ENCODE peak calls at places on chromosomes 2 and 18, in eight cellular contexts. One of them, this sample, is unnamed. For H3K9me3, the result is how much of the 10 kb centered on the place peaks cover.

GRCh38 chr2:285506-285905 is 2.4 kb downstream of the ALKAL2 start:
- DNase-seq in naive thymus-derived CD4-positive, alpha-beta T cell: no peak
- DNase-seq in tibial nerve: no peak
- DNase-seq in endothelial cell of umbilical vein: no peak
- DNase-seq in HAP-1: no peak
- DNase-seq in SJSA1: peak
- DNase-seq in psoas muscle: no peak
- DNase-seq in heart left ventricle: no peak
- DNase-seq in this sample: no peak

GRCh38 chr2:173814306-173814705 is 150.9 kb downstream of the SP3 start:
- DNase-seq in psoas muscle: no peak
- DNase-seq in tibial nerve: no peak
- DNase-seq in heart left ventricle: no peak
- DNase-seq in SJSA1: no peak
- DNase-seq in naive thymus-derived CD4-positive, alpha-beta T cell: no peak
- DNase-seq in HAP-1: no peak
- DNase-seq in endothelial cell of umbilical vein: no peak
- DNase-seq in this sample: no peak

GRCh38 chr18:45320724-45321123 is 294.6 kb upstream of the SLC14A2 start:
- DNase-seq in psoas muscle: no peak
- DNase-seq in SJSA1: no peak
- DNase-seq in tibial nerve: peak
- DNase-seq in HAP-1: no peak
- DNase-seq in heart left ventricle: no peak
- DNase-seq in naive thymus-derived CD4-positive, alpha-beta T cell: no peak
- DNase-seq in endothelial cell of umbilical vein: no peak
- DNase-seq in this sample: no peak

GRCh38 chr2:196481323-196481695 is 158.2 kb upstream of the CCDC150 start:
- DNase-seq in SJSA1: no peak
- DNase-seq in psoas muscle: no peak
- DNase-seq in tibial nerve: no peak
- DNase-seq in HAP-1: no peak
- DNase-seq in heart left ventricle: no peak
- DNase-seq in naive thymus-derived CD4-positive, alpha-beta T cell: no peak
- DNase-seq in endothelial cell of umbilical vein: no peak
- DNase-seq in this sample: peak

GRCh38 chr18:79682896-79683625 is 3.5 kb downstream of the CTDP1 start:
- DNase-seq in endothelial cell of umbilical vein: no peak
- DNase-seq in tibial nerve: no peak
- DNase-seq in SJSA1: no peak
- DNase-seq in naive thymus-derived CD4-positive, alpha-beta T cell: peak
- DNase-seq in HAP-1: no peak
- DNase-seq in psoas muscle: no peak
- DNase-seq in heart left ventricle: no peak
- DNase-seq in this sample: no peak

GRCh38 chr18:2431836-2432235 is 139.5 kb downstream of the METTL4 start:
- DNase-seq in tibial nerve: no peak
- DNase-seq in naive thymus-derived CD4-positive, alpha-beta T cell: no peak
- DNase-seq in psoas muscle: no peak
- DNase-seq in endothelial cell of umbilical vein: no peak
- DNase-seq in SJSA1: peak
- DNase-seq in heart left ventricle: no peak
- DNase-seq in HAP-1: no peak
- DNase-seq in this sample: no peak

GRCh38 chr2:172208881-172209325 is 106.2 kb upstream of the DLX2 start:
- DNase-seq in psoas muscle: no peak
- DNase-seq in tibial nerve: no peak
- DNase-seq in endothelial cell of umbilical vein: peak
- DNase-seq in HAP-1: no peak
- DNase-seq in heart left ventricle: no peak
- DNase-seq in SJSA1: no peak
- DNase-seq in naive thymus-derived CD4-positive, alpha-beta T cell: no peak
- DNase-seq in this sample: no peak

GRCh38 chr2:23430263-23430662 is 45.3 kb downstream of the KLHL29 start:
- DNase-seq in heart left ventricle: peak
- DNase-seq in SJSA1: peak
- DNase-seq in HAP-1: no peak
- DNase-seq in endothelial cell of umbilical vein: no peak
- DNase-seq in psoas muscle: no peak
- DNase-seq in tibial nerve: no peak
- DNase-seq in naive thymus-derived CD4-positive, alpha-beta T cell: no peak
- DNase-seq in this sample: peak

GRCh38 chr18:31711365-31712035 is 27.1 kb upstream of the B4GALT6 start:
- DNase-seq in endothelial cell of umbilical vein: no peak
- DNase-seq in HAP-1: no peak
- DNase-seq in psoas muscle: no peak
- DNase-seq in tibial nerve: no peak
- DNase-seq in naive thymus-derived CD4-positive, alpha-beta T cell: no peak
- DNase-seq in SJSA1: no peak
- DNase-seq in heart left ventricle: no peak
- DNase-seq in this sample: no peak

GRCh38 chr2:119366161-119366648 is 429 bp downstream of the C2orf76 start:
- DNase-seq in HAP-1: no peak
- DNase-seq in tibial nerve: no peak
- DNase-seq in SJSA1: no peak
- DNase-seq in heart left ventricle: no peak
- DNase-seq in endothelial cell of umbilical vein: no peak
- DNase-seq in naive thymus-derived CD4-positive, alpha-beta T cell: no peak
- DNase-seq in psoas muscle: no peak
- DNase-seq in this sample: no peak

GRCh38 chr2:194383404-194383803 is 1273.6 kb upstream of the SLC39A10 start:
- DNase-seq in heart left ventricle: no peak
- DNase-seq in psoas muscle: no peak
- DNase-seq in naive thymus-derived CD4-positive, alpha-beta T cell: no peak
- DNase-seq in SJSA1: peak
- DNase-seq in endothelial cell of umbilical vein: no peak
- DNase-seq in HAP-1: no peak
- DNase-seq in tibial nerve: no peak
- DNase-seq in this sample: peak
- H3K9me3 ChIP-seq in heart left ventricle: under half
- H3K9me3 ChIP-seq in psoas muscle: under half
- H3K9me3 ChIP-seq in naive thymus-derived CD4-positive, alpha-beta T cell: under half
- H3K9me3 ChIP-seq in SJSA1: under half
- H3K9me3 ChIP-seq in endothelial cell of umbilical vein: under half
- H3K9me3 ChIP-seq in HAP-1: under half
- H3K9me3 ChIP-seq in tibial nerve: under half
- H3K9me3 ChIP-seq in this sample: under half

DNA sequence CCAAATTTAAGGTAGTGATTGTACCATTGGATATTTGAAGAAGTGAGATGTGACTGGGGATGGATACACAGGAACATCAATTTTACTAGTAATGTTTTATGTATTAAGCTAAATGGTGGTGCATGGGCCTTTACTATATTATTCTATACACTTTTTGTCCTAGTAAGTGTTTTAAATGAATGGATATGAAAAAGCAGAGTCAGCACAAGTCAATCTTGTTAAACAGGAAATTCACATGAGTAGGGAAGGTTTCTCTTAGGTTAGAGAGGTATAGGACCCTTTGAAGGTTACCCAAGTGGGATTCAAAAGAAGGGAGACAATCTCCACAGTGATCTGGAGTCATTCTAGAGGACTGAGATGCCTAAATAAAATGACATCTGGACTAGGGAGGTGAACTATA is 71.8 kb upstream of the NCKAP5 start:
- DNase-seq in tibial nerve: no peak
- DNase-seq in endothelial cell of umbilical vein: no peak
- DNase-seq in SJSA1: no peak
- DNase-seq in psoas muscle: no peak
- DNase-seq in naive thymus-derived CD4-positive, alpha-beta T cell: no peak
- DNase-seq in heart left ventricle: no peak
- DNase-seq in HAP-1: no peak
- DNase-seq in this sample: no peak
- H3K4me3 ChIP-seq in tibial nerve: no peak
- H3K4me3 ChIP-seq in endothelial cell of umbilical vein: no peak
- H3K4me3 ChIP-seq in SJSA1: no peak
- H3K4me3 ChIP-seq in psoas muscle: no peak
- H3K4me3 ChIP-seq in naive thymus-derived CD4-positive, alpha-beta T cell: no peak
- H3K4me3 ChIP-seq in heart left ventricle: no peak
- H3K4me3 ChIP-seq in HAP-1: no peak
- H3K4me3 ChIP-seq in this sample: no peak

GRCh38 chr2:20994130-20994529 is 49.7 kb downstream of the APOB start:
- DNase-seq in naive thymus-derived CD4-positive, alpha-beta T cell: no peak
- DNase-seq in heart left ventricle: no peak
- DNase-seq in tibial nerve: no peak
- DNase-seq in endothelial cell of umbilical vein: no peak
- DNase-seq in SJSA1: no peak
- DNase-seq in psoas muscle: no peak
- DNase-seq in HAP-1: no peak
- DNase-seq in this sample: no peak
- H3K9me3 ChIP-seq in naive thymus-derived CD4-positive, alpha-beta T cell: under half
- H3K9me3 ChIP-seq in heart left ventricle: under half
- H3K9me3 ChIP-seq in tibial nerve: under half
- H3K9me3 ChIP-seq in endothelial cell of umbilical vein: under half
- H3K9me3 ChIP-seq in SJSA1: under half
- H3K9me3 ChIP-seq in psoas muscle: under half
- H3K9me3 ChIP-seq in HAP-1: under half
- H3K9me3 ChIP-seq in this sample: under half

DNA sequence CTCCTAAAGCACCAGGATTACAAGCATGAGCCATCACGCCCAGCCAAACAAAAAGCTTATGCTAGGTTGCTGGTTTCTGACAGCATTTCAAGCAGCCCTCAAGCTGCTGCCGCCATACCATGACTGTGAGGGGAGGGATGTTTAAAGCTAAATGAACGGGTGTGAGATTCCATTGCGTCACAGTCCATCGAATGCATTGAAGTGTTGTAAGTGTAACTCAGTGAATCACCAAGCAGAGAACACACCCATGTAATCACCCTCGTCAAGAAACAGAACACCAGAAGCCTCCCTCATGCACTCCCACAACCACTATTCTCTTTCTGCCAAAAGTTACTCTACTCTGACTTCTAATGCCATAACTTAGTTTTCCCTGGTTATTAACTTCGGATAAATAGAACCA is 32.8 kb upstream of the MC5R start:
- DNase-seq in HAP-1: no peak
- DNase-seq in SJSA1: no peak
- DNase-seq in naive thymus-derived CD4-positive, alpha-beta T cell: no peak
- DNase-seq in heart left ventricle: no peak
- DNase-seq in tibial nerve: no peak
- DNase-seq in endothelial cell of umbilical vein: no peak
- DNase-seq in psoas muscle: no peak
- DNase-seq in this sample: no peak
- H3K4me3 ChIP-seq in HAP-1: no peak
- H3K4me3 ChIP-seq in SJSA1: no peak
- H3K4me3 ChIP-seq in naive thymus-derived CD4-positive, alpha-beta T cell: no peak
- H3K4me3 ChIP-seq in heart left ventricle: no peak
- H3K4me3 ChIP-seq in tibial nerve: no peak
- H3K4me3 ChIP-seq in endothelial cell of umbilical vein: no peak
- H3K4me3 ChIP-seq in psoas muscle: no peak
- H3K4me3 ChIP-seq in this sample: no peak

GRCh38 chr2:158968396-158969161 is at the start of gene TANC1:
- DNase-seq in heart left ventricle: peak
- DNase-seq in tibial nerve: peak
- DNase-seq in endothelial cell of umbilical vein: peak
- DNase-seq in psoas muscle: peak
- DNase-seq in SJSA1: peak
- DNase-seq in HAP-1: peak
- DNase-seq in naive thymus-derived CD4-positive, alpha-beta T cell: peak
- DNase-seq in this sample: peak

GRCh38 chr2:158965731-158966130 is 2.7 kb upstream of the TANC1 start:
- DNase-seq in tibial nerve: no peak
- DNase-seq in heart left ventricle: no peak
- DNase-seq in endothelial cell of umbilical vein: no peak
- DNase-seq in naive thymus-derived CD4-positive, alpha-beta T cell: no peak
- DNase-seq in HAP-1: no peak
- DNase-seq in SJSA1: peak
- DNase-seq in psoas muscle: no peak
- DNase-seq in this sample: no peak

GRCh38 chr2:158967731-158968395 is 577 bp upstream of the TANC1 start:
- DNase-seq in psoas muscle: peak
- DNase-seq in endothelial cell of umbilical vein: peak
- DNase-seq in tibial nerve: peak
- DNase-seq in heart left ventricle: peak
- DNase-seq in naive thymus-derived CD4-positive, alpha-beta T cell: no peak
- DNase-seq in HAP-1: no peak
- DNase-seq in SJSA1: peak
- DNase-seq in this sample: peak

GRCh38 chr2:158967114-158967730 is 1.2 kb upstream of the TANC1 start:
- DNase-seq in endothelial cell of umbilical vein: no peak
- DNase-seq in heart left ventricle: no peak
- DNase-seq in naive thymus-derived CD4-positive, alpha-beta T cell: no peak
- DNase-seq in psoas muscle: no peak
- DNase-seq in HAP-1: peak
- DNase-seq in SJSA1: no peak
- DNase-seq in tibial nerve: no peak
- DNase-seq in this sample: peak

DNA sequence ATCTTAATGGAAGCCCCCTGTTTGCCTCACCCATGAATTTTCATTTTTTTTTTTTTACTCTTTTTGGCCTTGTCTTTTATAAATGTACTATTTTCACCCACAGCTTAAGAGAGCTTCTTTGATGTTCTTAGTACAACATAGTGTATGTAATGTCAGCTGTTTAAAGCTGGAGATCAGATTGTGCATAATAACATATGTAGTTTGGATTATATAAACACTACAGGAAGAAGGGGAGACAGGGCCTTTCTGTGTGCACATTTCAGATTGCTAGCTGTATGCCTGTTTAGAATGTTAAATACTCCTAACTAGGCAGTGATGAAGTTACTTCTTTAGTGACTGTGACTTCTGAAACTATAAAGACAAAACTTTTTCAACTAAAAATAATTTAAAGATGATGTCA is 2.1 kb upstream of the TANC1 start:
- DNase-seq in naive thymus-derived CD4-positive, alpha-beta T cell: no peak
- DNase-seq in endothelial cell of umbilical vein: no peak
- DNase-seq in SJSA1: peak
- DNase-seq in heart left ventricle: no peak
- DNase-seq in psoas muscle: no peak
- DNase-seq in tibial nerve: no peak
- DNase-seq in HAP-1: no peak
- DNase-seq in this sample: peak
- H3K9me3 ChIP-seq in naive thymus-derived CD4-positive, alpha-beta T cell: under half
- H3K9me3 ChIP-seq in endothelial cell of umbilical vein: under half
- H3K9me3 ChIP-seq in SJSA1: under half
- H3K9me3 ChIP-seq in heart left ventricle: under half
- H3K9me3 ChIP-seq in psoas muscle: under half
- H3K9me3 ChIP-seq in tibial nerve: under half
- H3K9me3 ChIP-seq in HAP-1: under half
- H3K9me3 ChIP-seq in this sample: under half